ENCODE peak calls at places on chromosome 14, in five cellular contexts. F is Caco-2, H is mesenchymal stem cell, X is left ventricle myocardium inferior, V is IMR-90. U is an unnamed sample.

GRCh38 chr14:97703006-97703760 is 906.0 kb downstream of the VRK1 start:
- DNase-seq in F (no peak), H (no peak), X (no peak), V (no peak), U (no peak)

GRCh38 chr14:79037114-79037513 is 866.9 kb downstream of the NRXN3 start:
- DNase-seq in F (no peak), H (no peak), X (no peak), V (no peak), U (no peak)

GRCh38 chr14:95891742-95892141 is 15.1 kb downstream of the TUNAR start:
- DNase-seq in F (no peak), H (no peak), X (no peak), V (peak; percentile 75), U (peak; percentile 87)

GRCh38 chr14:103736546-103737431 is 21.2 kb downstream of the ZFYVE21 start:
- DNase-seq in F (no peak), H (no peak), X (no peak), V (no peak), U (peak; percentile 86)

GRCh38 chr14:103206023-103206481 is 82.8 kb downstream of the TNFAIP2 start:
- DNase-seq in F (no peak), H (no peak), X (no peak), V (no peak), U (no peak)

GRCh38 chr14:94110552-94111181 is at the start of gene IFI27:
- DNase-seq in F (no peak), H (no peak), X (peak; percentile 41), V (peak; percentile 41), U (peak; percentile 87)

GRCh38 chr14:68140801-68141200 is 321.2 kb downstream of the RAD51B start:
- DNase-seq in F (no peak), H (no peak), X (no peak), V (no peak), U (no peak)

GRCh38 chr14:49895480-49895879 is 2.6 kb downstream of the ARF6 start:
- DNase-seq in F (no peak), H (no peak), X (no peak), V (no peak), U (no peak)

GRCh38 chr14:83838221-83838620 is 1691.7 kb upstream of the FLRT2 start:
- DNase-seq in F (no peak), H (peak; percentile 38), X (no peak), V (peak; percentile 5), U (no peak)

GRCh38 chr14:99360774-99361595 is 89.0 kb upstream of the BCL11B start:
- DNase-seq in F (no peak), H (no peak), X (no peak), V (no peak), U (peak; percentile 22)

GRCh38 chr14:68884031-68885030 is 91.5 kb upstream of the ZFP36L1 start:
- DNase-seq in F (no peak), H (no peak), X (peak; percentile 63), V (peak; percentile 96), U (peak; percentile 99)

GRCh38 chr14:93084866-93085857 is 30.6 kb downstream of the ITPK1 start:
- DNase-seq in F (no peak), H (no peak), X (no peak), V (no peak), U (peak; percentile 72)
- H3K4me1 ChIP-seq in F (no peaks in the 10 kb centered on the region), H (peaks cover 28% of the 10 kb centered on the region), X (peaks cover 90% of the 10 kb centered on the region), V (peaks cover 3% of the 10 kb centered on the region), U (no peaks in the 10 kb centered on the region)

DNA sequence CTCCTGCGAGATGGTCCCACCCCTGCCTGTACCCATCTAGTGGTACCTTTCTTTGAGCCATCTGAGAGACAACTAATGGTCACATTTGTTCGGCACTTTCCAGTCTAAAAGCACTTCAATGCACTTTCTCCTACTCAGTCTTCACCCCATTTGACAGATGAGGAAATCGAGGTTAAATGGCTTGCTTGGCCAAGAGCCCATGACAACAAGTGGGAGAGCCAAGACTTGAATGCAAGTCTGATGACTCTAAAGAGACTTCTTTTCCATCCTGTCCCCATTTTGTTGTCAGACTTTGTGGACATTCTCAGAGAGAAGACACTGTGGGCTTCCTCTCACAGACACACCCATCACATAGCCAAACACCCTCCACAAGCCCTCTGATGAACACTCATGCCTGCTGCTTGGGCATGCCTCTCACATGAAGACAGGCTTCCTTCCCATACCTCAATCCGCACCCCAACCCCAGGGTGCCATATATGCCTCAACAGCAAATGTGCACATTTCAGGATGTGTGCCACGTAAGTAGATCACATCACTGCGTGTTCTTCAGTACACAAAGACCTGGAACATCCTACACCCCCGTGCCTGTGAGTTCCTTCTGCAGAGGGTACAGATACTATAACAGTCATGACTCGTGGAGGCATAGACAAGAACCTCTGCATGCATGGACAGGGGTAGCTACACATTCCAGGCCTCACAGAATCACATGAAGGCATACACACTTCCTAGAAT is 806 bp downstream of the MYH7 start:
- DNase-seq in F (no peak), H (no peak), X (no peak), V (no peak), U (no peak)
- H3K4me1 ChIP-seq in F (peaks cover 12% of the 10 kb centered on the region), H (peaks cover 4% of the 10 kb centered on the region), X (peaks cover 23% of the 10 kb centered on the region), V (no peaks in the 10 kb centered on the region), U (no peaks in the 10 kb centered on the region)

GRCh38 chr14:51041117-51041531 is 53.8 kb downstream of the TRIM9 start:
- DNase-seq in F (peak; percentile 19), H (no peak), X (no peak), V (no peak), U (no peak)

GRCh38 chr14:51044961-51045360 is 49.9 kb downstream of the TRIM9 start:
- DNase-seq in F (no peak), H (no peak), X (no peak), V (no peak), U (no peak)

GRCh38 chr14:51041853-51042252 is 53.1 kb downstream of the TRIM9 start:
- DNase-seq in F (no peak), H (no peak), X (no peak), V (no peak), U (no peak)

GRCh38 chr14:51035611-51036192 is 59.2 kb downstream of the TRIM9 start:
- DNase-seq in F (peak; percentile 61), H (peak; percentile 11), X (no peak), V (no peak), U (no peak)

GRCh38 chr14:51039285-51039684 is 55.6 kb downstream of the TRIM9 start:
- DNase-seq in F (no peak), H (no peak), X (no peak), V (no peak), U (peak; percentile 10)
- H3K4me1 ChIP-seq in F (peaks cover 26% of the 10 kb centered on the region), H (no peaks in the 10 kb centered on the region), X (no peaks in the 10 kb centered on the region), V (no peaks in the 10 kb centered on the region), U (no peaks in the 10 kb centered on the region)

GRCh38 chr14:64218344-64219240 is 75.6 kb downstream of the ESR2 start:
- DNase-seq in F (no peak), H (no peak), X (peak; percentile 45), V (no peak), U (peak; percentile 32)
- H3K4me1 ChIP-seq in F (peaks cover 11% of the 10 kb centered on the region), H (peaks cover 5% of the 10 kb centered on the region), X (peaks cover 93% of the 10 kb centered on the region), V (no peaks in the 10 kb centered on the region), U (no peaks in the 10 kb centered on the region)

DNA sequence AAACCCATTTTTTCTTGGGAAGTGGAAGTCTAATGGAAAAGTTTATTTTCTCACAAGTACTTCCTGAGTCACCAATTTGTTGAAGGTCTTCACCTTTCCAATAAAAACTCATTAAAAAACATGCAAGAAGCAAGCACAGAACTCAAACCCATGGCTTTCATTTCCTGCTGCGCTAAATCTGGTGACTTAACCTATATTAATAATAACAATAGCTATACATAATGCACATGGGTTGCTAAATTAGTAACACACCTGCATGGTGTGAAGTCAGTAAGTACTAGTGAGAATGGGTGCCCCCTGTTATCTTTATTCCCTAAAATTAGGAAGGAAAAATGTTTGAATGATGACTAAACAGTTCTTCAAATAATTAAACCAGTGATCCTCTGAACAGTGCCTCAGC is 52.3 kb downstream of the PPP2R5C start:
- DNase-seq in F (no peak), H (no peak), X (no peak), V (no peak), U (no peak)
- H3K4me1 ChIP-seq in F (peaks cover 12% of the 10 kb centered on the region), H (peaks cover 12% of the 10 kb centered on the region), X (peaks cover 81% of the 10 kb centered on the region), V (peaks cover 11% of the 10 kb centered on the region), U (peaks cover 25% of the 10 kb centered on the region)

GRCh38 chr14:63867926-63868921 is 15.4 kb downstream of the SYNE2 start:
- DNase-seq in F (no peak), H (peak; percentile 57), X (no peak), V (peak; percentile 23), U (no peak)
- H3K4me1 ChIP-seq in F (peaks cover 12% of the 10 kb centered on the region), H (peaks cover 1% of the 10 kb centered on the region), X (peaks cover 44% of the 10 kb centered on the region), V (no peaks in the 10 kb centered on the region), U (peaks cover 10% of the 10 kb centered on the region)

GRCh38 chr14:75450381-75451276 is 22.8 kb downstream of the JDP2 start:
- DNase-seq in F (peak; percentile 12), H (no peak), X (peak; percentile 54), V (peak; percentile 40), U (no peak)
- H3K4me1 ChIP-seq in F (peaks cover 72% of the 10 kb centered on the region), H (peaks cover 50% of the 10 kb centered on the region), X (peaks cover 95% of the 10 kb centered on the region), V (peaks cover 51% of the 10 kb centered on the region), U (peaks cover 34% of the 10 kb centered on the region)

GRCh38 chr14:22509751-22510300 is 79.2 kb downstream of the DAD1 start:
- DNase-seq in F (no peak), H (no peak), X (no peak), V (no peak), U (no peak)

GRCh38 chr14:22512106-22512814 is 76.8 kb downstream of the DAD1 start:
- DNase-seq in F (no peak), H (no peak), X (no peak), V (no peak), U (no peak)

GRCh38 chr14:22510527-22511110 is 78.4 kb downstream of the DAD1 start:
- DNase-seq in F (no peak), H (peak; percentile 71), X (no peak), V (peak; percentile 74), U (peak; percentile 85)

GRCh38 chr14:22515961-22516360 is 73.1 kb downstream of the DAD1 start:
- DNase-seq in F (no peak), H (no peak), X (no peak), V (no peak), U (no peak)

GRCh38 chr14:22513066-22513812 is 75.8 kb downstream of the DAD1 start:
- DNase-seq in F (no peak), H (no peak), X (no peak), V (no peak), U (no peak)
- H3K4me1 ChIP-seq in F (peaks cover 18% of the 10 kb centered on the region), H (no peaks in the 10 kb centered on the region), X (peaks cover 72% of the 10 kb centered on the region), V (peaks cover 4% of the 10 kb centered on the region), U (peaks cover 11% of the 10 kb centered on the region)

DNA sequence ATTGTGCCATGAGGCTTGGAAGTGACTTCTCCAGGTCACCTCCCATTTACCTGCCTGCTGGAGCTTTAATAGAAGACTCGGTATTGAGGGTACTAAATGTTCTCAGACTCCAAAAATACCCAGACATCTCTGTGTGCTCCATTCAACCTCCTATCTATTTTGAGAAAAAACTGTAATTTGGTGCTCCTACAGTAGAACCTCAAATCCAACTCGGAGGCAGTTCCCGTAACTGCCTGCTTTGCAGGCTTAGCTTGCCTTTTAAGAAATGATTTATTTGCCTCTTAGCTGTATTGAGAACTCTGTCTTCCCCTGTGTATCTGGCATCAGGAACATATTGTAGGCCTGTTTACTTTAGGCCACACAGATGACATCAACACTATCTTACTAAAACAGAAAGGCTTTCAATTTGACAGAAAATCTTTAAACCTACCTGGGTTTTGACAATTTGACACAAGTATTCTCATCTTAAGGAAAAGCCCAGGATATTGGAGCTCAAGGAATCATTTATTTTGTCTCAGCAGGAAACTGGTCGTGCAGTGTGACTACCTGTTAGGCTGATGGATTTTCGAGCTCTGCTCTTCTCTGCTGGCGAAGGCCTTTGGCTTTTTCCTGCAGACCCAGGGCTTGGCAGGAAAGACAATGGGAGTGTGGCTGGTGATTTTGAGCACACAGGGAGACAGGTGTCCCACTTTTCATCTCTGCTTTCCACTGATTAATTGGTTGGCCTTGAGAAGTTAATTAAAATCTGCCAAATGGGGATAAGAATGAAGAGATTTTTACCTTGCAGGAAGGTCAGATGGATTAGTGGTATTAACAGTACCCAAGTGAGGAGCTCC is 314.8 kb downstream of the SNAPC1 start:
- DNase-seq in F (no peak), H (no peak), X (no peak), V (no peak), U (no peak)
- H3K4me1 ChIP-seq in F (no peaks in the 10 kb centered on the region), H (no peaks in the 10 kb centered on the region), X (no peaks in the 10 kb centered on the region), V (no peaks in the 10 kb centered on the region), U (no peaks in the 10 kb centered on the region)

U was measured in osteoblast.